ENCODE peak calls at places on chromosomes 3 and 15, in four cellular contexts. T, X, P and U are unnamed samples.

GRCh38 chr3:119304201-119304713 is 10.1 kb downstream of the ARHGAP31 start:
- DNase-seq in T (no peak), X (no peak), P (no peak), U (peak; percentile 19)

GRCh38 chr15:65298731-65299130 is 2.9 kb downstream of the RNU5A-1 start:
- DNase-seq in T (no peak), X (no peak), P (no peak), U (no peak)

GRCh38 chr15:59668571-59668970 is 11.3 kb upstream of the GTF2A2 start:
- DNase-seq in T (no peak), X (no peak), P (no peak), U (no peak)

GRCh38 chr15:94294556-94294955 is 63.2 kb downstream of the MCTP2 start:
- DNase-seq in T (no peak), X (no peak), P (no peak), U (no peak)

GRCh38 chr3:108818404-108818803 is 4.2 kb upstream of the TRAT1 start:
- DNase-seq in T (no peak), X (peak; percentile 54), P (no peak), U (no peak)

GRCh38 chr3:65490132-65490531 is 548.6 kb downstream of the MAGI1 start:
- DNase-seq in T (no peak), X (no peak), P (no peak), U (no peak)

GRCh38 chr3:36408146-36408545 is 27.8 kb downstream of the STAC start:
- DNase-seq in T (no peak), X (no peak), P (no peak), U (no peak)

GRCh38 chr15:71465109-71465508 is 345.2 kb upstream of the NR2E3 start:
- DNase-seq in T (no peak), X (no peak), P (no peak), U (no peak)

GRCh38 chr15:55661431-55661830 is 73.3 kb upstream of the PYGO1 start:
- DNase-seq in T (no peak), X (peak; percentile 55), P (no peak), U (no peak)

GRCh38 chr3:23874359-23875120 is 42.2 kb downstream of the NKIRAS1 start:
- DNase-seq in T (no peak), X (no peak), P (no peak), U (peak; percentile 70)

GRCh38 chr3:66427951-66428350 is 72.9 kb downstream of the LRIG1 start:
- DNase-seq in T (no peak), X (no peak), P (no peak), U (no peak)

GRCh38 chr3:133472889-133473288 is 73.0 kb downstream of the BFSP2 start:
- DNase-seq in T (no peak), X (no peak), P (no peak), U (no peak)

GRCh38 chr3:131217296-131217741 is 164.3 kb upstream of the NUDT16 start:
- DNase-seq in T (no peak), X (no peak), P (no peak), U (no peak)

GRCh38 chr3:170477395-170477794 is 58.7 kb downstream of the CLDN11 start:
- DNase-seq in T (no peak), X (no peak), P (no peak), U (no peak)

GRCh38 chr3:141648055-141648910 is 89.8 kb upstream of the RNF7 start:
- DNase-seq in T (no peak), X (peak; percentile 61), P (no peak), U (no peak)

DNA sequence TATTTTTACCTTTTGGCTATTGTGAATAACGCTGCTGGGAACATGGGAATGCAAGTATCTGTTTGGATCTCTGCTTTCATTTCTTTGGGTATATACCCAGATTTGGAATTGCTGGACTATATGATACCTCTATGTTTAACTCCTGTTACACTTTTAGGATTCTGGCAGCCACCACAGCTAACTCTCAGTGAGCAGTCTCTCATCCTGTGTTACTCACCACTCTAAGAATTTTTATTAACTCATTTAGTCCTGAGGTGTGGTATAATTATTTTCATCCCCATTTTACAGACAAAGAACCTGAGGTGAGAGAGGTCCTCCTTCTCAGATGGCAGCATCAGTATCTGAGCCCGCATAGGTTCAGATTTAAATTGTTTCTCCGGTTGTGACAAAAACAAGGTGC is 1.1 kb downstream of the SPATA12 start:
- DNase-seq in T (no peak), X (no peak), P (no peak), U (no peak)
- H3K27ac ChIP-seq in T (no peak overlapping the region), X (no peak overlapping the region), P (peak overlapping the region; percentile 77), U (peak overlapping the region; percentile 80)

GRCh38 chr3:62246985-62247384 is 126.4 kb downstream of the FEZF2 start:
- DNase-seq in T (no peak), X (no peak), P (no peak), U (no peak)
- H3K4me1 ChIP-seq in T (peaks cover 6% of the 10 kb centered on the region), X (peaks cover 10% of the 10 kb centered on the region), P (peaks cover 1% of the 10 kb centered on the region), U (peaks cover 16% of the 10 kb centered on the region)

GRCh38 chr3:56904526-56905245 is 102.9 kb upstream of the ARHGEF3 start:
- DNase-seq in T (no peak), X (no peak), P (no peak), U (no peak)
- H3K4me3 ChIP-seq in T (no peak overlapping the region), X (no peak overlapping the region), P (no peak overlapping the region), U (no peak overlapping the region)

DNA sequence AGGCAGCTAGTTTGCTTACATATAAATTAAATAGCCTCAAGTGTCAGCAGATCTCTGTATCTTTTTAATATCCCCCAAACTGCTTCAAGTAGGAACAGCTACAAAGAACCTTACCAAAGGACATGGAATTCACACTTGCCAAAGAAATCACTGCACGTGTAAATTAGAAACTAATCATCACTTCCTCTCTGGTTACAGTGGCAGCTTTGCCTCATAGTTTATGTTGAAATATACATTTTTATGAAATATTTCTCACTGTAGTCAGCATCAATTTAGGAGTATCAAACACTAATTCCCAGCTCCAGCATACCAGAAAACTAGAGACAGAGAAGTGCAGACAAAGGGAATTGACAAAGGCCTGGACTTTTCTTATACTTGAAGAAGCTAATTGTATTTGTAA is 260.9 kb downstream of the TIGIT start:
- DNase-seq in T (no peak), X (no peak), P (no peak), U (no peak)
- H3K27ac ChIP-seq in T (peak overlapping the region; percentile 58), X (no peak overlapping the region), P (no peak overlapping the region), U (no peak overlapping the region)

DNA sequence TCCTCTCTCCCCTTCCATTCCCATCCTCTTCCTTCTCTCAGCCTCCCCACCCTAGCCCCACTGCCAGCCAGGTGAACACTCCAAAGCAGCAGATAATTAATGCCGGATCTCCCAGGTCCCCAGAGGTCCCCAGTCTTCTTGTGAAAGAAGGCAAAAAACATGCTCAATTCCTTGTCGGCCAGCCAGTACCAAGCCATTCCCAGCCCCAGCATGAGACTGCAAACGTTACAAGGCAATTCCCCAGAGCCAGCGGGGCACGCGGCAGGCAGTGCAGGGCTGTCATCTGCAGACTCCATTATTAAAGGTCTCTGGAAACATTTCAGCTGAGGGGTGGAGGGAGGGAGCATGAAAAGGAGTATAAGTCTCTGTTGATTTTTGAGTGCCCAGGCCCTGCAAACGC is 117.8 kb downstream of the XXYLT1 start:
- DNase-seq in T (no peak), X (peak; percentile 32), P (no peak), U (no peak)
- H3K4me1 ChIP-seq in T (peaks cover 85% of the 10 kb centered on the region), X (peaks cover 30% of the 10 kb centered on the region), P (peaks cover 13% of the 10 kb centered on the region), U (peaks cover 74% of the 10 kb centered on the region)

DNA sequence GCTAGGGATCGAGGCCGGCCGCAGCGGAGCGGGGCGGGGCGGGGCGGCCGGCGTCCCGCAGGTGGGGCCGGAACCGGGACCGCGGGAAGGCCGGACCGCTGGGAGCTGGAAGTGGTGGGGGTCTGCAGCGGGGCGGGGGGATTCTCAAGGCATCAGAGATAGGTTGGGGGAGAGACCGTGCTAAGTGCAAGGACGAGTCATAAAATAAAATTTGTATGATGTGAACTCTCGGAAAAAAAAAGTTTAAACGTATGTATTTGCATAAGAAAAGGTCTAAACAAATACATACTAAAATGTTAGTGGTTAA is at the start of gene AVEN:
- DNase-seq in T (no peak), X (no peak), P (no peak), U (no peak)
- H3K4me3 ChIP-seq in T (peak within 1 kb of the TSS; percentile 76), X (peak within 1 kb of the TSS; percentile 60), P (peak within 1 kb of the TSS; percentile 89), U (peak within 1 kb of the TSS; percentile 72)

GRCh38 chr15:72724028-72724427 is 38.0 kb downstream of the BBS4 start:
- DNase-seq in T (no peak), X (no peak), P (no peak), U (no peak)
- H3K27ac ChIP-seq in T (no peak overlapping the region), X (no peak overlapping the region), P (no peak overlapping the region), U (no peak overlapping the region)

GRCh38 chr3:46931631-46932441 is 44.7 kb downstream of the CCDC12 start:
- DNase-seq in T (no peak), X (no peak), P (no peak), U (no peak)
- H3K4me1 ChIP-seq in T (peaks cover 100% of the 10 kb centered on the region), X (peaks cover 62% of the 10 kb centered on the region), P (peaks cover 50% of the 10 kb centered on the region), U (peaks cover 100% of the 10 kb centered on the region)

GRCh38 chr3:71389191-71389590 is 194.3 kb downstream of the FOXP1 start:
- DNase-seq in T (no peak), X (no peak), P (no peak), U (no peak)
- H3K4me3 ChIP-seq in T (no peak overlapping the region), X (no peak overlapping the region), P (no peak overlapping the region), U (no peak overlapping the region)

DNA sequence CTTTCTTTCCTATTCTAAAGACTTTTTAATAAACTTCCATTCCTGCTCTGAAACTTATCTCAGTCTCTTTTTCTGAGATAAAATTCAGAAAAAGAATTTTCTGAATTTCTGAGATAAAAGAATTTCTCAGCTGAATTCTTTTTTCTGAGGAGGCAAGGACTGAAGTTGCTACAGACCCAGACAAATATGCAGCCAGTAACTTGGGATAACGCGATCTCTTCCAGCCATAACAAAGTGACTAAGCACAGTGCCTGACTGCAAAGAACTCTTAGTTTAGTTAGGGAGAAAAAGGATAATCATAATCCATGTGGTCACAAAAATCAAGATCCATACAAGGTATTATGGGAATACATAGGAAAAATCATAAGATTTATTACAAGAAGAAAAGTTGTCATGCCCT is 222.0 kb upstream of the GAP43 start:
- DNase-seq in T (no peak), X (no peak), P (no peak), U (no peak)
- H3K27ac ChIP-seq in T (peak overlapping the region; percentile 71), X (no peak overlapping the region), P (no peak overlapping the region), U (no peak overlapping the region)